ENCODE peak calls at places on chromosomes 2 and 18, in eight cellular contexts. N, A, W, B, K, E, O and M are unnamed samples.

GRCh38 chr2:186925514-186925913 is 76.5 kb upstream of the ZSWIM2 start:
- DNase-seq in N (no peak), A (no peak), W (no peak), B (no peak), K (no peak), E (no peak), O (no peak), M (no peak)

GRCh38 chr18:35071819-35072247 is 30.6 kb downstream of the MAPRE2 start:
- DNase-seq in N (no peak), A (no peak), W (no peak), B (no peak), K (no peak), E (peak), O (no peak), M (no peak)

GRCh38 chr2:232444409-232445148 is 11.4 kb upstream of the ALPI start:
- DNase-seq in N (no peak), A (peak), W (peak), B (peak), K (no peak), E (peak), O (peak), M (peak)

GRCh38 chr2:101722878-101723277 is 25.4 kb downstream of the MAP4K4 start:
- DNase-seq in N (no peak), A (no peak), W (no peak), B (no peak), K (no peak), E (no peak), O (no peak), M (no peak)

GRCh38 chr2:52881606-52882005 is 886.0 kb upstream of the CHAC2 start:
- DNase-seq in N (no peak), A (peak), W (no peak), B (no peak), K (no peak), E (peak), O (no peak), M (no peak)

GRCh38 chr2:60995376-60995775 is 22.1 kb upstream of the PEX13 start:
- DNase-seq in N (no peak), A (no peak), W (no peak), B (no peak), K (no peak), E (no peak), O (no peak), M (no peak)

GRCh38 chr2:233074106-233074505 is 14.0 kb downstream of the INPP5D start:
- DNase-seq in N (no peak), A (no peak), W (no peak), B (no peak), K (no peak), E (no peak), O (no peak), M (no peak)

GRCh38 chr2:69685321-69686048 is 41.9 kb upstream of the AAK1 start:
- DNase-seq in N (no peak), A (peak), W (no peak), B (no peak), K (no peak), E (peak), O (no peak), M (no peak)

GRCh38 chr2:95034221-95034620 is 8.7 kb downstream of the MAL start:
- DNase-seq in N (no peak), A (peak), W (no peak), B (no peak), K (no peak), E (no peak), O (no peak), M (no peak)

GRCh38 chr2:145114726-145115125 is 594.8 kb upstream of the ZEB2 start:
- DNase-seq in N (no peak), A (peak), W (no peak), B (no peak), K (no peak), E (peak), O (no peak), M (no peak)

GRCh38 chr2:198309673-198310280 is 505.4 kb downstream of the PLCL1 start:
- DNase-seq in N (no peak), A (peak), W (peak), B (peak), K (peak), E (peak), O (peak), M (peak)

GRCh38 chr2:130796280-130796679 is 40.4 kb upstream of the ARHGEF4 start:
- DNase-seq in N (no peak), A (no peak), W (no peak), B (no peak), K (no peak), E (no peak), O (no peak), M (no peak)